ENCODE peak calls at places on chromosomes 2 and 18, in seven cellular contexts. L is stomach, I is tibial artery, U is upper lobe of right lung, B is COLO829, Y is mucosa of gallbladder, J is HT1080. W is an unnamed sample.
A peak's percentile ranks its signal among the peaks of the same experiment; 100 is the strongest.

GRCh38 chr2:177165731-177166711 is 46.6 kb upstream of the HNRNPA3 start:
- DNase-seq in L (no peak), I (peak; percentile 42), U (no peak), B (peak; percentile 49), Y (no peak), J (peak; percentile 70), W (no peak)

GRCh38 chr2:176848844-176849243 is 363.8 kb upstream of the HNRNPA3 start:
- DNase-seq in L (no peak), I (no peak), U (no peak), B (no peak), Y (no peak), J (no peak), W (no peak)

GRCh38 chr2:225025917-225026571 is 16.2 kb downstream of the DOCK10 start:
- DNase-seq in L (no peak), I (no peak), U (peak; percentile 67), B (no peak), Y (no peak), J (peak; percentile 85), W (peak; percentile 7)

GRCh38 chr18:9862686-9863085 is 23.1 kb upstream of the TXNDC2 start:
- DNase-seq in L (no peak), I (no peak), U (no peak), B (no peak), Y (no peak), J (no peak), W (no peak)

GRCh38 chr18:41881285-41881684 is 73.7 kb upstream of the PIK3C3 start:
- DNase-seq in L (no peak), I (no peak), U (no peak), B (no peak), Y (no peak), J (peak; percentile 84), W (no peak)

GRCh38 chr2:27009083-27009482 is 23.7 kb upstream of the TMEM214 start:
- DNase-seq in L (no peak), I (no peak), U (no peak), B (no peak), Y (no peak), J (no peak), W (no peak)

GRCh38 chr2:19547321-19547720 is 188.9 kb upstream of the OSR1 start:
- DNase-seq in L (no peak), I (no peak), U (no peak), B (no peak), Y (no peak), J (no peak), W (no peak)

GRCh38 chr2:168211664-168212163 is 35.7 kb downstream of the STK39 start:
- DNase-seq in L (no peak), I (no peak), U (no peak), B (no peak), Y (no peak), J (no peak), W (no peak)

GRCh38 chr2:172339431-172340010 is 87.9 kb upstream of the ITGA6 start:
- DNase-seq in L (no peak), I (no peak), U (no peak), B (no peak), Y (peak; percentile 15), J (peak; percentile 42), W (no peak)

GRCh38 chr2:216661639-216662375 is 28.6 kb downstream of the IGFBP2 start:
- DNase-seq in L (no peak), I (no peak), U (no peak), B (no peak), Y (no peak), J (no peak), W (no peak)

GRCh38 chr2:105578166-105578565 is 166.5 kb upstream of the NCK2 start:
- DNase-seq in L (no peak), I (no peak), U (no peak), B (no peak), Y (no peak), J (no peak), W (no peak)

GRCh38 chr2:42618116-42618515 is 49.7 kb downstream of the MTA3 start:
- DNase-seq in L (no peak), I (no peak), U (no peak), B (no peak), Y (no peak), J (no peak), W (no peak)

GRCh38 chr2:9617749-9618148 is 13.0 kb downstream of the YWHAQ start:
- DNase-seq in L (no peak), I (no peak), U (no peak), B (no peak), Y (no peak), J (peak; percentile 48), W (no peak)